ENCODE peak calls at places on chromosomes 7 and 10, in ten cellular contexts. N is CD4-positive, alpha-beta T cell; J is choroid plexus epithelial cell; S is astrocyte; B is activated CD4-positive, alpha-beta T cell treated with anti-CD3 and anti-CD28 coated beads for 48 hours; R is dorsolateral prefrontal cortex; P is myocyte; A is iPS-NIHi11; K is NCI-H1092; E is activated CD8-positive, alpha-beta memory T cell treated with anti-CD3 and anti-CD28 coated beads, Interleukin-2, amount 10 ng/mL, durations not matched to agents 7 days and 5 days. D is an unnamed sample.
A peak's percentile ranks its signal among the peaks of the same experiment; 100 is the strongest.

GRCh38 chr10:48526371-48526821 is 78.5 kb downstream of the ARHGAP22 start:
- DNase-seq in N (no peak), J (peak; percentile 66), S (peak; percentile 92), B (no peak), R (no peak), P (peak; percentile 57), A (no peak), K (no peak), E (no peak), D (peak; percentile 65)

GRCh38 chr10:14652067-14652466 is 122.6 kb downstream of the FAM107B start:
- DNase-seq in N (no peak), J (peak; percentile 36), S (no peak), B (no peak), R (no peak), P (no peak), A (no peak), K (no peak), E (no peak), D (no peak)

GRCh38 chr10:113557389-113558321 is 4.8 kb downstream of the HABP2 start:
- DNase-seq in N (no peak), J (peak; percentile 26), S (no peak), B (no peak), R (no peak), P (no peak), A (peak; percentile 31), K (no peak), E (no peak), D (peak; percentile 18)

GRCh38 chr7:152501506-152501905 is 65.7 kb upstream of the KMT2C start:
- DNase-seq in N (no peak), J (no peak), S (no peak), B (no peak), R (no peak), P (no peak), A (no peak), K (no peak), E (no peak), D (no peak)

GRCh38 chr10:93452143-93452542 is 30.0 kb downstream of the MYOF start:
- DNase-seq in N (no peak), J (no peak), S (no peak), B (peak; percentile 42), R (no peak), P (no peak), A (no peak), K (no peak), E (peak; percentile 79), D (no peak)

GRCh38 chr7:1692500-1693418 is 22.7 kb downstream of the ELFN1 start:
- DNase-seq in N (no peak), J (no peak), S (no peak), B (no peak), R (peak; percentile 33), P (no peak), A (no peak), K (no peak), E (peak; percentile 16), D (no peak)

GRCh38 chr10:3658766-3659165 is 126.2 kb downstream of the KLF6 start:
- DNase-seq in N (no peak), J (no peak), S (no peak), B (no peak), R (no peak), P (no peak), A (no peak), K (no peak), E (no peak), D (no peak)

GRCh38 chr10:86632951-86633350 is 21.4 kb upstream of the OPN4 start:
- DNase-seq in N (no peak), J (no peak), S (no peak), B (no peak), R (no peak), P (no peak), A (no peak), K (no peak), E (no peak), D (no peak)

GRCh38 chr10:44172883-44173557 is 211.9 kb downstream of the CXCL12 start:
- DNase-seq in N (no peak), J (no peak), S (no peak), B (no peak), R (no peak), P (no peak), A (no peak), K (no peak), E (no peak), D (no peak)

GRCh38 chr10:24703700-24704099 is 20.0 kb downstream of the ARHGAP21 start:
- DNase-seq in N (no peak), J (peak; percentile 85), S (peak; percentile 76), B (no peak), R (no peak), P (peak; percentile 36), A (no peak), K (no peak), E (no peak), D (peak; percentile 35)

GRCh38 chr7:108094933-108095710 is 35.0 kb downstream of the LAMB4 start:
- DNase-seq in N (no peak), J (peak; percentile 94), S (peak; percentile 96), B (no peak), R (no peak), P (peak; percentile 75), A (no peak), K (no peak), E (no peak), D (peak; percentile 96)

GRCh38 chr7:149310113-149310836 is 48.3 kb downstream of the ZNF783 start:
- DNase-seq in N (no peak), J (peak; percentile 91), S (peak; percentile 65), B (no peak), R (no peak), P (peak; percentile 70), A (peak; percentile 57), K (no peak), E (no peak), D (peak; percentile 86)

GRCh38 chr10:28668363-28669226 is 8.7 kb upstream of the BAMBI start:
- DNase-seq in N (peak; percentile 58), J (peak; percentile 61), S (peak; percentile 41), B (peak; percentile 69), R (no peak), P (no peak), A (peak; percentile 70), K (peak; percentile 65), E (peak; percentile 62), D (peak; percentile 37)